ENCODE peak calls at places on chromosomes 13 and 19, in four cellular contexts. K is AG10803, M is fibroblast of lung, L is ovary. H is an unnamed sample.
A peak's percentile ranks its signal among the peaks of the same experiment; 100 is the strongest.

GRCh38 chr13:94362411-94362909 is 117.0 kb downstream of the DCT start:
- DNase-seq in K (peak; percentile 86), M (peak; percentile 87), L (peak; percentile 50), H (peak; percentile 90)

GRCh38 chr13:54367639-54368271 is 1339.1 kb downstream of the OLFM4 start:
- DNase-seq in K (no peak), M (no peak), L (no peak), H (no peak)

GRCh38 chr13:45500492-45501174 is 35.9 kb downstream of the COG3 start:
- DNase-seq in K (peak; percentile 90), M (peak; percentile 96), L (no peak), H (peak; percentile 97)

GRCh38 chr19:38912600-38913514 is 871 bp upstream of the CCER2 start:
- DNase-seq in K (no peak), M (no peak), L (no peak), H (no peak)

GRCh38 chr19:21260164-21260847 is 68.9 kb downstream of the ZNF708 start:
- DNase-seq in K (no peak), M (no peak), L (no peak), H (no peak)

GRCh38 chr19:15251749-15252397 is 19.6 kb upstream of the EPHX3 start:
- DNase-seq in K (peak; percentile 98), M (peak; percentile 93), L (peak; percentile 92), H (peak; percentile 96)

GRCh38 chr19:15144046-15144646 is 36.9 kb downstream of the SYDE1 start:
- DNase-seq in K (peak; percentile 26), M (peak; percentile 27), L (no peak), H (no peak)

GRCh38 chr13:45243072-45243471 is 42.2 kb upstream of the KCTD4 start:
- DNase-seq in K (no peak), M (no peak), L (no peak), H (no peak)

GRCh38 chr13:50810998-50811397 is 32.5 kb downstream of the DLEU7 start:
- DNase-seq in K (no peak), M (no peak), L (no peak), H (no peak)

GRCh38 chr13:86856996-86857395 is 814.2 kb upstream of the SLITRK5 start:
- DNase-seq in K (no peak), M (peak; percentile 53), L (no peak), H (peak; percentile 54)

GRCh38 chr19:6737873-6738725 is 719 bp upstream of the GPR108 start:
- DNase-seq in K (peak; percentile 83), M (peak; percentile 76), L (peak; percentile 98), H (peak; percentile 81)

GRCh38 chr19:14479985-14480694 is 5.0 kb upstream of the PTGER1 start:
- DNase-seq in K (no peak), M (peak; percentile 22), L (no peak), H (no peak)

GRCh38 chr19:28905996-28906395 is 307.0 kb downstream of the UQCRFS1 start:
- DNase-seq in K (peak; percentile 52), M (no peak), L (no peak), H (no peak)

GRCh38 chr19:17602872-17603552 is 47.6 kb downstream of the COLGALT1 start:
- DNase-seq in K (no peak), M (no peak), L (no peak), H (no peak)

GRCh38 chr13:106649495-106649894 is 81.6 kb upstream of the ARGLU1 start:
- DNase-seq in K (peak; percentile 6), M (peak; percentile 62), L (no peak), H (peak; percentile 8)

GRCh38 chr19:37886571-37886970 is 19.8 kb downstream of the WDR87 start:
- DNase-seq in K (no peak), M (no peak), L (no peak), H (no peak)

GRCh38 chr13:28560612-28561011 is 65.7 kb upstream of the FLT1 start:
- DNase-seq in K (no peak), M (no peak), L (no peak), H (no peak)

GRCh38 chr19:23249911-23250649 is at the start of gene ZNF724:
- DNase-seq in K (peak; percentile 97), M (peak; percentile 99), L (peak; percentile 85), H (peak; percentile 98)

GRCh38 chr13:72805663-72806341 is 23.9 kb downstream of the PIBF1 start:
- DNase-seq in K (no peak), M (no peak), L (no peak), H (no peak)

GRCh38 chr19:39684283-39684682 is 20.0 kb upstream of the LGALS14 start:
- DNase-seq in K (no peak), M (no peak), L (no peak), H (no peak)

GRCh38 chr19:49999371-50000010 is 25.7 kb downstream of the VRK3 start:
- DNase-seq in K (no peak), M (peak; percentile 5), L (no peak), H (no peak)

GRCh38 chr19:5308471-5309437 is 31.9 kb downstream of the PTPRS start:
- DNase-seq in K (peak; percentile 67), M (peak; percentile 91), L (peak; percentile 80), H (peak; percentile 93)

GRCh38 chr13:112688560-112689497 is 1.0 kb upstream of the ATP11A start:
- DNase-seq in K (peak; percentile 4), M (no peak), L (no peak), H (peak; percentile 2)

GRCh38 chr19:21434967-21435544 is 38.1 kb downstream of the ZNF493 start:
- DNase-seq in K (no peak), M (no peak), L (no peak), H (no peak)

GRCh38 chr19:48445256-48445605 is 552 bp upstream of the GRWD1 start:
- DNase-seq in K (peak; percentile 94), M (peak; percentile 93), L (no peak), H (peak; percentile 93)

GRCh38 chr19:958967-959685 is 25.0 kb upstream of the WDR18 start:
- DNase-seq in K (no peak), M (peak; percentile 70), L (no peak), H (peak; percentile 26)

GRCh38 chr19:888615-889385 is 4.2 kb downstream of the MED16 start:
- DNase-seq in K (no peak), M (no peak), L (no peak), H (no peak)

GRCh38 chr13:98025480-98026025 is 72.1 kb downstream of the IPO5 start:
- DNase-seq in K (no peak), M (no peak), L (no peak), H (no peak)

GRCh38 chr13:34416833-34417425 is 525.1 kb upstream of the NBEA start:
- DNase-seq in K (peak; percentile 87), M (peak; percentile 89), L (peak; percentile 53), H (peak; percentile 31)

GRCh38 chr19:35585844-35586243 is at the start of gene PMIS2:
- DNase-seq in K (no peak), M (no peak), L (no peak), H (no peak)

GRCh38 chr19:1651548-1652394 is 644 bp downstream of the TCF3 start:
- DNase-seq in K (peak; percentile 46), M (peak; percentile 37), L (peak; percentile 37), H (peak; percentile 39)

GRCh38 chr19:1574354-1574753 is 6.2 kb upstream of the MEX3D start:
- DNase-seq in K (no peak), M (no peak), L (no peak), H (no peak)

GRCh38 chr19:50368649-50369570 is 3.5 kb upstream of the NAPSA start:
- DNase-seq in K (peak; percentile 87), M (peak; percentile 78), L (peak; percentile 78), H (peak; percentile 85)

GRCh38 chr13:44197791-44198770 is 175.5 kb upstream of the SERP2 start:
- DNase-seq in K (no peak), M (peak; percentile 57), L (no peak), H (peak; percentile 33)

GRCh38 chr13:77093735-77094134 is 66.8 kb upstream of the FBXL3 start:
- DNase-seq in K (no peak), M (no peak), L (no peak), H (no peak)

GRCh38 chr13:99895428-99895998 is 76.1 kb downstream of the ZIC5 start:
- DNase-seq in K (no peak), M (no peak), L (no peak), H (peak; percentile 12)
- H3K4me3 ChIP-seq in K (peak overlapping the region; percentile 26), M (peak overlapping the region; percentile 6), L (peak overlapping the region; percentile 23), H (peak overlapping the region; percentile 34)

DNA sequence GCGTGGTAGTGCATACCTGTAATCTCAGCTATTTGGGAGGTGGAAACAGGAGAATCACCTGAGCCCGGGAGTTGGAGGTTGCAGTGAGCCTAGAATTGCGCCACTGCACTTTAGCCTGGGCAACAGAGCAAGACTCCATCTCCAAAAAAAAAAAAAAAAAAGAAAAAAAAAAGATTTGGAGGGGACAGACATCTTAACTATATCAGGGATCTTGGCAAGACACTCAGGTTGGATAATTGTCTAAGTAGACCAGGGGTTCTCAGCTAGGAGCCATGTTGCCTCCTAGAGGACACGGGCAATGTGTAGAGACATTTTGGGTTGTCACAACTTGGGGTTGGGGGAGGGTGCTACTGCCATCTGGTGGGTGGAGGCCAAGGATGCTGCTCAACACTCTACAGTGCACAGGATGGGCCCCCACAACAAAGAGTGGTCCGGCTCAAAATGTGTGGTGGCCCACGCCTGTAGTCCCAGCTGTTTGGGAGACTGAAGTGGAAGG is 1.9 kb upstream of the ZNF580 start:
- DNase-seq in K (peak; percentile 37), M (peak; percentile 28), L (no peak), H (no peak)
- TF ChIP-seq CTCF in K (peak; percentile 49), M (peak; percentile 46), L (no peak), H (peak; percentile 50)

GRCh38 chr13:100523437-100523836 is 65.2 kb downstream of the GGACT start:
- DNase-seq in K (no peak), M (no peak), L (no peak), H (no peak)

GRCh38 chr13:100521912-100522490 is 66.6 kb downstream of the GGACT start:
- DNase-seq in K (no peak), M (no peak), L (no peak), H (no peak)

GRCh38 chr13:100519626-100520025 is 69.0 kb downstream of the GGACT start:
- DNase-seq in K (no peak), M (no peak), L (no peak), H (no peak)

GRCh38 chr13:100518394-100519062 is 70.1 kb downstream of the GGACT start:
- DNase-seq in K (no peak), M (no peak), L (no peak), H (no peak)

DNA sequence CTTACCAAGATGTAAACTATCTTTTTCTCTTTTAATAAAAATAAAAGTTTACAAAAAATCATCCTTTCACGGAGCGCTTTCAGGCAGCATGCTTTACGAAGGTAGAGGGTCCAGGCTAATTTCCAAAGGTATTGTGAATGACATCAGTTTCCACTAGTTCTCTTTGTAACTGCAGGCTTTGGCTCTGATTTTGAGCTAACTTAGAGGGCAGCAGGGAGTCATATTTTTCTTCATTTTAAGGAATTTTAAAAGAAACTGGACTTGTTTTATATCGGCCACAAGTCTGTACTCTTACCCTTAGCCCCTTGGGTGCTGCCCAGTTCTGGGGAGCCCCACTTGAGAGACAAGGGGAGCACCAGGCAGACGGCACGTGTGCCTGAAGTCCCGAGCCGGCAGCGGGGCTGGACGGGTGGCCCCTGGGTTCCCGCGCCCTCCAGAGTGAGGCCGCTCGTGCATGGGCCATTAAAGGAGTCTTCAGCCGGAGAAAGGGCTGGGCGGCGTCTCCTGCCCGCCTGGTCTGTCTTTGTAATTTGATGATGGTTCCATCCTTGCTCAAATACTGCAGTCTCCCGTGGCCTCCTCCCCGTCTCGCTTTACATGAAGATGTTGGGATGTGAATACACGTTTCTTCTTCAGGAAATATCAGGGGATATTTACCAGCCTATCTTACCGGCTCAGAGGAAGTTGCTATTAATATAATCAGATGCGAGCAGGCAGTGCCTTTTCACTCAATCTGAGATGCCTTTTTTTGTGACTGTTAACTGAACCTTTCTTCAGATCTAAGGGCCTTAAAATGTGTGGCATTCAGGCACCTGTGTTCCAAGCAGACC is 67.4 kb downstream of the GGACT start:
- DNase-seq in K (no peak), M (no peak), L (no peak), H (peak; percentile 41)
- H3K4me3 ChIP-seq in K (no peak overlapping the region), M (no peak overlapping the region), L (no peak overlapping the region), H (peak overlapping the region; percentile 10)

GRCh38 chr19:46624958-46625661 is at the start of gene PTGIR:
- DNase-seq in K (peak; percentile 88), M (peak; percentile 67), L (no peak), H (peak; percentile 33)
- TF ChIP-seq CTCF in K (no peak), M (no peak), L (no peak), H (no peak)

GRCh38 chr19:4060621-4061177 is 6.0 kb downstream of the ZBTB7A start:
- DNase-seq in K (no peak), M (no peak), L (no peak), H (no peak)
- H3K4me3 ChIP-seq in K (peak overlapping the region; percentile 41), M (no peak overlapping the region), L (peak overlapping the region; percentile 31), H (no peak overlapping the region)

H was measured in astrocyte of the spinal cord.